ENCODE peak calls at places on chromosomes 4 and X, in seven cellular contexts. W is IMR-90, G is mesenchymal stem cell, C is mesendoderm, N is H9, J is H1, Z is trophoblast cell. F is an unnamed sample.

GRCh38 chr4:677431-678293 is 3.3 kb downstream of the MYL5 start:
- DNase-seq in J (no peak), N (peak; percentile 29), Z (peak; percentile 84), C (no peak), G (no peak), W (no peak), F (no peak)

GRCh38 chr4:143230683-143231082 is 46.0 kb downstream of the USP38 start:
- DNase-seq in W (no peak), G (no peak), C (no peak), Z (no peak), J (no peak), N (no peak), F (no peak)

GRCh38 chr4:122588453-122589238 is 32.2 kb downstream of the IL21 start:
- DNase-seq in G (peak; percentile 81), Z (no peak), J (no peak), N (no peak), C (no peak), W (peak; percentile 91), F (no peak)

GRCh38 chr4:177441061-177441802 is 1.0 kb downstream of the AGA start:
- DNase-seq in G (peak; percentile 38), W (peak; percentile 28), N (no peak), C (peak; percentile 71), J (no peak), Z (peak; percentile 40), F (no peak)

GRCh38 chr4:31037714-31038113 is 317.5 kb downstream of the PCDH7 start:
- DNase-seq in Z (no peak), C (no peak), N (no peak), W (no peak), J (no peak), G (no peak), F (no peak)

GRCh38 chr4:44985938-44986337 is 259.6 kb upstream of the GNPDA2 start:
- DNase-seq in N (no peak), G (no peak), J (no peak), C (no peak), W (no peak), Z (no peak), F (no peak)

GRCh38 chrX:69505772-69506616 is 1.9 kb downstream of the NALF2 start:
- DNase-seq in G (no peak), J (no peak), W (no peak), N (no peak), C (no peak), Z (no peak), F (no peak)

GRCh38 chr4:162793571-162793970 is 373.1 kb downstream of the NAF1 start:
- DNase-seq in W (no peak), Z (peak; percentile 87), J (no peak), N (no peak), G (no peak), C (no peak), F (no peak)

GRCh38 chr4:132866616-132867015 is 282.5 kb upstream of the PCDH10 start:
- DNase-seq in J (no peak), C (no peak), G (no peak), Z (no peak), N (no peak), W (no peak), F (no peak)

GRCh38 chrX:115898382-115899001 is 272.1 kb upstream of the AGTR2 start:
- DNase-seq in J (no peak), Z (peak; percentile 48), C (peak; percentile 78), N (peak; percentile 65), G (no peak), W (peak; percentile 29), F (no peak)

GRCh38 chr4:182495986-182496385 is 252.8 kb downstream of the TENM3 start:
- DNase-seq in C (no peak), W (no peak), Z (no peak), N (no peak), G (no peak), J (no peak), F (no peak)

GRCh38 chr4:184994010-184994622 is 24.2 kb upstream of the HELT start:
- DNase-seq in J (no peak), W (no peak), G (no peak), C (no peak), Z (no peak), N (no peak), F (no peak)

GRCh38 chr4:184993243-184993642 is 25.0 kb upstream of the HELT start:
- DNase-seq in N (no peak), W (no peak), J (no peak), G (no peak), C (no peak), Z (no peak), F (no peak)

GRCh38 chr4:184994623-184995010 is 23.7 kb upstream of the HELT start:
- DNase-seq in J (no peak), C (no peak), W (no peak), Z (no peak), N (no peak), G (no peak), F (no peak)

GRCh38 chr4:184992422-184992821 is 25.9 kb upstream of the HELT start:
- DNase-seq in G (no peak), N (no peak), Z (no peak), C (no peak), J (no peak), W (no peak), F (no peak)

DNA sequence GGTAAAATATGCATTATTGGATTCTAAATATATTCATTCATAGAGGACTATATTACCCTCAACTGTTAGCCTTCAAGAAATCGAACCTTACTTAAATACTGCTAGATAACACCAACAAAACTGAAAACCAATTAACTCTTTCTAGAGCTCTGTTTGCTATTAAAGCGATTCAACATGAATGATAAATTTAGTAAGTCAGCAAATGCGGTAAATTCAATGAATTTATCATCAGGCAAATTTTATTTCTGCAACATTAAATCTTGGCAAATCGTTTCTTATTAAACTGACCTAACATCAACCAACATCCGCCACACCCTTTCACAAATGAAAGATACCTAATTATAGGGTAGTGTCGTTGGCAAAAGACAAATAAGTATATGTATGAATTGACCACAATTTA is 26.4 kb upstream of the HELT start:
- DNase-seq in N (no peak), J (no peak), C (no peak), Z (no peak), G (no peak), W (no peak), F (no peak)
- H2BK120ac ChIP-seq in N (no peak overlapping the region), J (no peak overlapping the region), C (no peak overlapping the region), Z (no peak overlapping the region), G (no peak overlapping the region), W (no peak overlapping the region), F (no peak overlapping the region)

GRCh38 chr4:146224331-146224966 is 10.1 kb downstream of the REELD1 start:
- DNase-seq in W (peak; percentile 26), N (no peak), Z (no peak), C (no peak), G (peak; percentile 79), J (no peak), F (no peak)

GRCh38 chr4:146222313-146222712 is 8.0 kb downstream of the REELD1 start:
- DNase-seq in Z (peak; percentile 75), J (no peak), C (peak; percentile 53), G (peak; percentile 89), W (peak; percentile 54), N (no peak), F (no peak)
- H4K8ac ChIP-seq in Z (no peak overlapping the region), J (no peak overlapping the region), C (no peak overlapping the region), G (peak overlapping the region; percentile 84), W (peak overlapping the region; percentile 60), N (no peak overlapping the region), F (no peak overlapping the region)

GRCh38 chrX:109667986-109668385 is 43.0 kb upstream of the KCNE5 start:
- DNase-seq in Z (no peak), W (no peak), G (no peak), N (no peak), J (no peak), C (no peak), F (no peak)
- H2BK120ac ChIP-seq in Z (no peak overlapping the region), W (no peak overlapping the region), G (no peak overlapping the region), N (no peak overlapping the region), J (no peak overlapping the region), C (no peak overlapping the region), F (no peak overlapping the region)

DNA sequence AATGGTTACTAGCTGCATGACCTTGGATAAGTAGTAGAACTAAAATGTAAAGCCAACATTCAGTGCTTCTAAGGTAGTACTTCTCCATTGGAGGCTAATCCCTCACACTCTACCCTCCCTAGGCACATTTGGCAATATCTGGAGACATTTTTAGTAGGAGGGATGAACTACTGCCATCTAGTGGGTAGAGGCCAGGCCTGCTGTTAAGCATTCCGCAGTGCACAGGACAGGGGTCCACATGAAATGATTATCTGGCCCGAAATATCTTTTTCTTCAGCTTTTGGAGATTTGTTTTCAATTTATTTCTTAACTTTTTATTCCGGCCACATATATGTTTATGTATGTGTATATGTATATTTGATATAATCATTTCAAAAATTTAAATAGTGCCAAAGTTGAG is 36.0 kb upstream of the SPANXC start:
- DNase-seq in N (peak; percentile 30), W (peak; percentile 6), G (peak; percentile 28), C (peak; percentile 48), Z (peak; percentile 21), J (no peak), F (peak; percentile 0)
- H4K8ac ChIP-seq in N (no peak overlapping the region), W (no peak overlapping the region), G (no peak overlapping the region), C (no peak overlapping the region), Z (no peak overlapping the region), J (no peak overlapping the region), F (no peak overlapping the region)

F was measured in neuronal stem cell.